ENCODE peak calls at places on chromosomes 5 and 9, in nine cellular contexts. S, M, W, R, G, D, U, H and Q are unnamed samples.
A peak's percentile ranks its signal among the peaks of the same experiment; 100 is the strongest.

GRCh38 chr5:72817076-72817476 is 615 bp downstream of the TNPO1 start:
- DNase-seq in D (peak; percentile 78), S (no peak), R (peak; percentile 56), G (peak; percentile 60), M (peak; percentile 54), H (peak; percentile 7), W (peak; percentile 72), U (peak; percentile 55), Q (no peak)

GRCh38 chr9:920927-921326 is 55.5 kb upstream of the DMRT3 start:
- DNase-seq in M (no peak), W (no peak), U (no peak), H (no peak), G (no peak), S (no peak), R (no peak), D (no peak), Q (no peak)

GRCh38 chr9:108207611-108208051 is 648.2 kb downstream of the ACTL7B start:
- DNase-seq in M (peak; percentile 44), W (peak; percentile 26), G (no peak), R (no peak), U (no peak), D (no peak), H (no peak), S (no peak), Q (no peak)

GRCh38 chr9:124880501-124880900 is 18.6 kb downstream of the ARPC5L start:
- DNase-seq in U (peak; percentile 70), S (no peak), W (no peak), D (no peak), G (no peak), H (no peak), R (no peak), M (no peak), Q (no peak)

GRCh38 chr5:155260798-155261197 is 247.2 kb downstream of the KIF4B start:
- DNase-seq in W (no peak), R (peak; percentile 13), M (no peak), U (peak; percentile 35), D (no peak), S (peak; percentile 2), G (peak; percentile 4), H (peak; percentile 6), Q (no peak)

GRCh38 chr9:34891386-34891785 is 66.7 kb upstream of the PHF24 start:
- DNase-seq in W (no peak), G (no peak), D (no peak), S (no peak), M (no peak), R (no peak), H (no peak), U (no peak), Q (no peak)

GRCh38 chr5:11851402-11851801 is 52.8 kb downstream of the CTNND2 start:
- DNase-seq in W (peak; percentile 87), H (no peak), G (no peak), R (no peak), M (peak; percentile 54), S (no peak), D (no peak), U (no peak), Q (no peak)

GRCh38 chr9:86975571-86975970 is 28.3 kb upstream of the GAS1 start:
- DNase-seq in M (no peak), D (no peak), U (no peak), H (no peak), G (no peak), R (no peak), S (no peak), W (no peak), Q (no peak)

GRCh38 chr5:132754111-132754510 is 6.9 kb downstream of the CCNI2 start:
- DNase-seq in S (no peak), U (no peak), H (no peak), D (no peak), G (no peak), W (no peak), R (no peak), M (no peak), Q (no peak)

GRCh38 chr5:175572922-175573321 is 84.9 kb upstream of the HRH2 start:
- DNase-seq in R (no peak), D (peak; percentile 17), W (peak; percentile 81), G (no peak), S (no peak), M (peak; percentile 45), U (no peak), H (no peak), Q (no peak)

GRCh38 chr9:133534346-133535284 is at the start of gene ADAMTSL2:
- DNase-seq in W (peak; percentile 64), M (peak; percentile 45), G (peak; percentile 26), R (peak; percentile 52), S (peak; percentile 47), U (no peak), D (peak; percentile 76), H (no peak), Q (no peak)

GRCh38 chr5:176875783-176876505 is 23.2 kb downstream of the HK3 start:
- DNase-seq in M (no peak), H (no peak), S (no peak), U (no peak), W (no peak), G (peak; percentile 9), R (no peak), D (no peak), Q (no peak)
- TF ChIP-seq CTCF in M (no peak), H (no peak), S (no peak), U (no peak), W (no peak), G (no peak), R (no peak), D (no peak), Q (no peak)

DNA sequence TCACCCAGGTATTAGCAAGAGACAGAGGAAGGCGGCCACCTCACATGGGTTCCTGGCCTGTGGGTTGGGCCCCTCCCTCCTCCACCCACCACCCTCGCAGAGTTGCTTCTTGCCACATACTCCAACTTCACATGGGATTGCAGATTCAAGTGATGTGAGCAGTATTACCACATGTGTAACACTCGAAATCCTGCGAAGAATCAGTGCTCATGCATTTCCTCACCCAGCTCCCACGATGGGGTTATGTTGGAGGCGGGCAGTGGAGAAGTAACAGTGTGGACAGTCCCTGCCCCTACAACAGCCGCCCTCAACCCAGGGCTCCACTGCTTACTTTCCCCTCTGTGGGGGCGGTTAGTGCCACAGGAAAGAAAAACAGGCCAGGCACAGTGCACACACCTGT is 3.9 kb upstream of the FBP1 start:
- DNase-seq in D (no peak), U (no peak), R (no peak), W (no peak), H (no peak), S (no peak), M (no peak), G (no peak), Q (no peak)
- TF ChIP-seq CTCF in D (no peak), U (no peak), R (no peak), W (no peak), H (no peak), S (no peak), M (no peak), G (no peak), Q (no peak)

DNA sequence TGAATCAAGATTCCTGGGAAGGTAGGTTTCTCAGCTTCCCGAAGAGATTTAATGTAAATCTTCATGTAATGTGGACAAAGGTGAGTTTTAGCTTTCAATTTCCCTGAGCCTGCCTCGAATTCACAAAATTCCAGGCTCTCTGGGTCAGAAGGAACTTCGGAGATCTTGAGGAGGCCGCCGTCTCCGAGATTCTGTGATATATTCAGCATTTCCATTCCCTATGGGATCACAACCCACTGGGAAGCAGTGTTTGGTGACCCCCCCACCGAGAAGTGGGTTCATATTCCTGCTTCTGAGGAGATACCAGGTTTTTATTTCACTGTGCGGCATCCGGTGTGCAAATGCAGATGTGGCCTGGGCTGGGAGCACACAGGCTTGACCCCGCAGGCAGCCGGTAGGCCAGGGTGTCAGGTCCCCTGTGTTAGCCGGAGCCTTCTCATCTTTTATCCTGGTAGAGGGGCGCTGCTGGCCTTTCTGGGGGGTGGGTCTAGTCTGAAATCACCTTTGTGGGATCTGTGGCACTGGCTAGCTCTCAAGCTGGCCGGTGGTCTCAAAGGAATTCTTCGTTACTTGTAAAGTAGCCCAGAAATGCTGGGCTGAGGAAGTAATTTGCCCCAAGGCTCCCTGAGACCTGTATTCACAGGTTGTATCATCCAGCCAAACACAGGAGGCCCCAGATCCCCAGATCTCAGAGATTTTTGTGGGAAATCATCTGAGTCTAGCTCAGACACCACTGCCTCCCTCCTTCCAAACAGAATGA is 1.4 kb downstream of the PLEKHG4B start:
- DNase-seq in W (no peak), R (no peak), U (no peak), D (no peak), H (no peak), M (no peak), G (no peak), S (no peak), Q (peak; percentile 66)
- TF ChIP-seq CTCF in W (no peak), R (no peak), U (no peak), D (no peak), H (no peak), M (no peak), G (no peak), S (no peak), Q (no peak)

GRCh38 chr5:35228304-35228703 is 2.0 kb downstream of the PRLR start:
- DNase-seq in R (no peak), M (no peak), H (no peak), S (no peak), G (no peak), D (no peak), U (no peak), W (no peak), Q (no peak)

GRCh38 chr5:35230043-35230611 is at the start of gene PRLR:
- DNase-seq in R (peak; percentile 18), S (peak; percentile 34), D (peak; percentile 37), G (no peak), M (peak; percentile 13), U (no peak), W (peak; percentile 12), H (no peak), Q (no peak)

GRCh38 chr5:35232124-35232523 is 1.8 kb upstream of the PRLR start:
- DNase-seq in M (no peak), D (no peak), W (no peak), S (no peak), R (no peak), G (no peak), U (no peak), H (no peak), Q (no peak)

GRCh38 chr5:35233121-35233520 is 2.8 kb upstream of the PRLR start:
- DNase-seq in D (no peak), G (no peak), S (no peak), R (no peak), U (no peak), M (no peak), W (no peak), H (no peak), Q (no peak)

DNA sequence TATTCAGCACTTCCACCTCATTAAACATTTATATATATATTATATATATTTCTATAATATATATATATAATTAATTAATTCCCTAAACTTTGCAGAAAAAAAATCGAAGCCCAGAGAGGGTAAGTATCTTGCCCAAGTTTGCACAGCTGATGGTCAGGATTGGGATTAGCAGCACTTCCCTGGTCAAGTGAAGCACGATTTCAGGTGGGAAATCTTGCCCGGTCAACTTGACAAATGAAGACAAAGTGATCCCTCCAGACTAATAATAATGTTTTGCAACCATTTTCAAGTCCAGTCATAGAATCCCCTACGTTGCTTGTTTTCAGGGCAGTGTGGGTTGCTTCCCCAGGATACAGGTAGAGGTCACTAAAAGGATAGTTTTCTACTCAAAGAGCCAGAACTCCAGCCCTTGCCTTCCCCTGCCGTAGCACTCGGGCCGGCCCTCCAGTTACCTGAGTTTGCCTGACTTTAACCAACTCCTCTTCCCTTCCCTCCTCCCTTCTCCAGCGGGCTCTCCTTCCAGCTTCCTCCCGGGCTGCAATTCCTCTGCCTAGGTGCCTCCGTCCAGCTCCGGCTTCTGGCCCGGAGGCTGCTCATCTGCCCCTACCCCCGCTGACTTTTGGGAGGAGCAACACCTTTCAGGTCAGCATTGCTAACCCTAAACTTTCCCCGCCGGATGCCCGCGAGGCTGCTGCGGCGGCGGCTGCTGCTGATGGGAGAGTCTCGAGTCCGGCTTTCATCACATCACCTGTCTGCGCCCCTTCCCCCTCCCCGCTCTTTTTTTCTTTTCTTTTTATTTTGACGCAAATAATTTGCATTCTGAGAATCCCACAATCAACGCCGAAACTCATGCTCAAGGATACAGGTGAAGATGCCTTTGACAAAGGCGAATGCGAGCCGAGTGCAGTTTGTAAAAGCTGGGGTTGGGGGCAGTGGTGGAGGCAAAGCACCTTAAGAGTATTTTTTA is 928 bp downstream of the PRLR start:
- DNase-seq in W (no peak), R (peak; percentile 9), M (no peak), G (no peak), D (no peak), U (no peak), S (peak; percentile 70), H (no peak), Q (no peak)
- TF ChIP-seq CTCF in W (no peak), R (no peak), M (no peak), G (no peak), D (no peak), U (no peak), S (peak; percentile 31), H (no peak), Q (no peak)